ENCODE peak calls at places on chromosomes 1 and 21, in five cellular contexts. One of them, this sample, is unnamed.

GRCh38 chr21:35811115-35811806 is 249.1 kb downstream of the SETD4 start:
- DNase-seq in nucleus accumbens: no peak
- DNase-seq in activated effector memory CD4-positive, alpha-beta T cell treated with Interleukin-2 at 50 U/mL for 16 hours: no peak
- DNase-seq in DND-41: no peak
- DNase-seq in A172: no peak
- DNase-seq in this sample: no peak

GRCh38 chr1:172277277-172277676 is 143.2 kb upstream of the C1orf105 start:
- DNase-seq in nucleus accumbens: no peak
- DNase-seq in DND-41: no peak
- DNase-seq in activated effector memory CD4-positive, alpha-beta T cell treated with Interleukin-2 at 50 U/mL for 16 hours: no peak
- DNase-seq in A172: no peak
- DNase-seq in this sample: no peak

GRCh38 chr1:12344611-12345299 is 114.9 kb downstream of the VPS13D start:
- DNase-seq in DND-41: no peak
- DNase-seq in activated effector memory CD4-positive, alpha-beta T cell treated with Interleukin-2 at 50 U/mL for 16 hours: no peak
- DNase-seq in nucleus accumbens: no peak
- DNase-seq in A172: no peak
- DNase-seq in this sample: no peak

GRCh38 chr1:202187040-202187671 is 6.4 kb upstream of the LGR6 start:
- DNase-seq in DND-41: no peak
- DNase-seq in activated effector memory CD4-positive, alpha-beta T cell treated with Interleukin-2 at 50 U/mL for 16 hours: no peak
- DNase-seq in nucleus accumbens: no peak
- DNase-seq in A172: no peak
- DNase-seq in this sample: no peak

GRCh38 chr1:204869097-204869496 is 1.6 kb upstream of the NFASC start:
- DNase-seq in activated effector memory CD4-positive, alpha-beta T cell treated with Interleukin-2 at 50 U/mL for 16 hours: no peak
- DNase-seq in nucleus accumbens: no peak
- DNase-seq in A172: no peak
- DNase-seq in DND-41: no peak
- DNase-seq in this sample: no peak

GRCh38 chr1:71364236-71364635 is 283.4 kb upstream of the ZRANB2 start:
- DNase-seq in DND-41: no peak
- DNase-seq in A172: no peak
- DNase-seq in nucleus accumbens: no peak
- DNase-seq in activated effector memory CD4-positive, alpha-beta T cell treated with Interleukin-2 at 50 U/mL for 16 hours: no peak
- DNase-seq in this sample: no peak

GRCh38 chr1:193104496-193104905 is 713 bp downstream of the GLRX2 start:
- DNase-seq in A172: peak
- DNase-seq in DND-41: no peak
- DNase-seq in activated effector memory CD4-positive, alpha-beta T cell treated with Interleukin-2 at 50 U/mL for 16 hours: no peak
- DNase-seq in nucleus accumbens: peak
- DNase-seq in this sample: peak

GRCh38 chr21:14120091-14120734 is 90.5 kb downstream of the LIPI start:
- DNase-seq in activated effector memory CD4-positive, alpha-beta T cell treated with Interleukin-2 at 50 U/mL for 16 hours: no peak
- DNase-seq in A172: no peak
- DNase-seq in nucleus accumbens: peak
- DNase-seq in DND-41: no peak
- DNase-seq in this sample: peak

GRCh38 chr1:44220001-44220751 is 6.9 kb downstream of the DMAP1 start:
- DNase-seq in DND-41: no peak
- DNase-seq in activated effector memory CD4-positive, alpha-beta T cell treated with Interleukin-2 at 50 U/mL for 16 hours: no peak
- DNase-seq in A172: no peak
- DNase-seq in nucleus accumbens: no peak
- DNase-seq in this sample: no peak

GRCh38 chr1:246160398-246160797 is 346.7 kb downstream of the SMYD3 start:
- DNase-seq in activated effector memory CD4-positive, alpha-beta T cell treated with Interleukin-2 at 50 U/mL for 16 hours: no peak
- DNase-seq in nucleus accumbens: no peak
- DNase-seq in A172: no peak
- DNase-seq in DND-41: no peak
- DNase-seq in this sample: no peak

GRCh38 chr1:25707280-25708016 is 90.9 kb downstream of the MAN1C1 start:
- DNase-seq in A172: no peak
- DNase-seq in DND-41: no peak
- DNase-seq in activated effector memory CD4-positive, alpha-beta T cell treated with Interleukin-2 at 50 U/mL for 16 hours: no peak
- DNase-seq in nucleus accumbens: no peak
- DNase-seq in this sample: peak

GRCh38 chr1:22388666-22389455 is 62.8 kb upstream of the ZBTB40 start:
- DNase-seq in activated effector memory CD4-positive, alpha-beta T cell treated with Interleukin-2 at 50 U/mL for 16 hours: no peak
- DNase-seq in nucleus accumbens: no peak
- DNase-seq in A172: no peak
- DNase-seq in DND-41: no peak
- DNase-seq in this sample: peak

GRCh38 chr1:77370588-77371306 is 88.9 kb downstream of the AK5 start:
- DNase-seq in A172: peak
- DNase-seq in DND-41: no peak
- DNase-seq in activated effector memory CD4-positive, alpha-beta T cell treated with Interleukin-2 at 50 U/mL for 16 hours: no peak
- DNase-seq in nucleus accumbens: no peak
- DNase-seq in this sample: peak

GRCh38 chr1:75470448-75470847 is 140.5 kb downstream of the SLC44A5 start:
- DNase-seq in activated effector memory CD4-positive, alpha-beta T cell treated with Interleukin-2 at 50 U/mL for 16 hours: no peak
- DNase-seq in DND-41: no peak
- DNase-seq in A172: no peak
- DNase-seq in nucleus accumbens: no peak
- DNase-seq in this sample: no peak

This sample was measured in Daoy.